ENCODE peak calls at places on chromosomes 5 and 9, in six cellular contexts. E is MM.1S, C is HCT116, J is GM12865, F is upper lobe of right lung, L is brain microvascular endothelial cell. P is an unnamed sample.

GRCh38 chr5:153135416-153135815 is 355.1 kb upstream of the GRIA1 start:
- DNase-seq in E (no peak), J (no peak), F (no peak), C (no peak), L (no peak), P (no peak)

GRCh38 chr5:172766287-172767104 is 4.5 kb downstream of the DUSP1 start:
- DNase-seq in C (no peak), J (no peak), L (peak), F (peak), E (no peak), P (no peak)

GRCh38 chr5:53303105-53303504 is 177.3 kb upstream of the FST start:
- DNase-seq in J (no peak), F (no peak), E (no peak), L (peak), C (no peak), P (no peak)

GRCh38 chr5:180070726-180071417 is 687 bp downstream of the RNF130 start:
- DNase-seq in L (peak), J (no peak), E (no peak), C (no peak), F (no peak), P (no peak)

GRCh38 chr9:94697972-94698581 is 28.4 kb upstream of the AOPEP start:
- DNase-seq in L (peak), C (no peak), F (no peak), J (no peak), E (no peak), P (no peak)

GRCh38 chr9:37468620-37469019 is 3.4 kb upstream of the ZBTB5 start:
- DNase-seq in F (no peak), E (no peak), C (peak), L (no peak), J (no peak), P (no peak)

GRCh38 chr9:134243778-134244467 is 79.6 kb upstream of the RNU6ATAC start:
- DNase-seq in E (peak), F (no peak), J (peak), L (no peak), C (no peak), P (no peak)

GRCh38 chr5:102795546-102795945 is 40.4 kb downstream of the PAM start:
- DNase-seq in F (no peak), L (no peak), E (no peak), C (no peak), J (no peak), P (no peak)

GRCh38 chr9:94952553-94953373 is 226.3 kb downstream of the AOPEP start:
- DNase-seq in F (no peak), C (no peak), E (peak), J (peak), L (no peak), P (no peak)

GRCh38 chr9:135152608-135153337 is 65.3 kb downstream of the OLFM1 start:
- DNase-seq in C (peak), E (no peak), L (no peak), J (no peak), F (no peak), P (no peak)

GRCh38 chr9:68507098-68507795 is 33.4 kb downstream of the TMEM252 start:
- DNase-seq in J (peak), L (no peak), C (peak), E (no peak), F (no peak), P (no peak)

GRCh38 chr5:155532621-155533314 is 519.2 kb downstream of the KIF4B start:
- DNase-seq in L (no peak), J (no peak), E (no peak), F (no peak), C (no peak), P (no peak)

GRCh38 chr5:73419414-73420390 is 28.9 kb downstream of the FOXD1 start:
- DNase-seq in C (no peak), J (no peak), L (peak), E (no peak), F (no peak), P (peak)

GRCh38 chr5:5188377-5189020 is 48.4 kb downstream of the ADAMTS16 start:
- DNase-seq in E (no peak), J (no peak), C (no peak), F (no peak), L (no peak), P (no peak)

GRCh38 chr5:88488566-88488965 is 219.9 kb upstream of the TMEM161B start:
- DNase-seq in J (no peak), E (no peak), F (no peak), C (no peak), L (no peak), P (no peak)

GRCh38 chr9:120344230-120344629 is 235.7 kb downstream of the CDK5RAP2 start:
- DNase-seq in L (peak), E (no peak), J (no peak), F (no peak), C (peak), P (no peak)

DNA sequence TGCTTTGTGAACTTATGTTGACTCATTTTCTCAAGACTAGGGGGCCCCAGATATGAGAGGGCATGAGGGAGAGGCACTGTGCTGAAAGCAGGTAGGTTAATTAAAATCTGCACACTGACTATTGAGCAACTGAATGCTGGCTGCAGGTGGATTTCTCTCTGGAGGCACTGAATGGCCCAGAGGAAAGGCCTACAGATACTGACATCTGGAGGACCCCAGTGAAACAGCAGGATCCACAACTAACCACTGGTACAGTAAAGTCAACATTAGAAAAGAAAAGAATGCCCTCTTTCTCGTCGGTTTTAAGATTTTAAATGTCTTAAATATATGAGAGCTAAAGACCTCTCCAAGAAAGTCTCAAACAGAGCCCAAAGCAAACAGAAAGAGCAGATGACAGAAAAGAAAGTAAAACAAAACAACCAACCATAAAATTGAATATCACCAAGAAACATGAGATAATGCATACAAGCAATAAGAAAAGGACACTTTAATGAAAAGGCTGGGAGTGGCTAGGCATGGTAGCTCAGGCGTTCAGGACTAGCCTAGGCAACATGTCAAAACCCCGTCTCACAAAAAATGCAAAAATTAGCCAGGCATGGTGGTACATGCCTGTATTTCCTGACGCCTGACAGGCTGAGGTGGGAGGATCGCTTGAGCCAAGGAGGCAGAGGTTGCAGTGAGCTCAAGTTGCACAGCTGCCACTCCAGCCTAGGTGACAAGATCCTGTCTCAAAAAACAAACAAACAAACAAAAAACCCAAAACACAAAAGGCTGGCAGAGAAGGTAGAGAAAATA is 43.3 kb downstream of the PUM3 start:
- DNase-seq in L (no peak), C (no peak), E (no peak), F (no peak), J (no peak), P (no peak)
- TF ChIP-seq CTCF in L (peak), C (peak), E (no peak), F (peak), J (no peak), P (peak)

DNA sequence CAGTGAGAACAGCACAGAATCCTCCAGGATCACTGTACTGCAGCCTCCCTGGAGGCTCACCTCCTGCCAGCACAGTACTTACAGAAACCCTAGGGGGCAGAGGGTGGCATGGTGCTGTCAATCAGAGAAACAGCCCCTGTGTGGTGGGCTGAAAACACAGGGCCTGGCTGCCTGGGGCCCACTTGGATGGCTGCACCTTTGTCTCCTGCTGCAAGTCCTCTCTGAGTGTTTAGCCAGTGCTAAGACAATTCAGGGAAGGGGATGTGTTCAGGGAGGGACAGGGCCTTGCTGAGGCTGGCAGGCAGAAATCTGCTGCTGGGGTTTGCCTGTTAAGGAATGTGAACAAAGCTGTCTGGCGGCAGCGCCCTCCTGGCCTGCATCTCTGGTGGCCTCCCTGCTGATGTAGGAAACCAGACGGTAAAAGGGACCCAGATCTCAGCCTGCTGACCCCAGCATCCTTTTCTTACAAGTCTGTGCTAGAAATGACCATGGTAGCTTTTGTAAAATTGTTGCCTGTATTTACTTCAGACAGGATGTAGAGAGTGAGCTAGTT is 39.5 kb downstream of the PRRC2B start:
- DNase-seq in F (peak), J (no peak), E (no peak), L (no peak), C (no peak), P (no peak)
- TF ChIP-seq CTCF in F (no peak), J (no peak), E (no peak), L (peak), C (no peak), P (no peak)

GRCh38 chr9:109085510-109085909 is 34.2 kb downstream of the TMEM245 start:
- DNase-seq in F (no peak), C (no peak), L (no peak), E (no peak), J (no peak), P (no peak)

GRCh38 chr9:109083141-109083540 is 36.6 kb downstream of the TMEM245 start:
- DNase-seq in E (no peak), C (no peak), L (no peak), F (no peak), J (no peak), P (no peak)

GRCh38 chr9:109082091-109082620 is 37.6 kb downstream of the TMEM245 start:
- DNase-seq in L (no peak), C (no peak), E (no peak), J (no peak), F (no peak), P (no peak)

GRCh38 chr9:109086221-109086620 is 33.5 kb downstream of the TMEM245 start:
- DNase-seq in J (peak), C (no peak), L (peak), E (no peak), F (no peak), P (no peak)

DNA sequence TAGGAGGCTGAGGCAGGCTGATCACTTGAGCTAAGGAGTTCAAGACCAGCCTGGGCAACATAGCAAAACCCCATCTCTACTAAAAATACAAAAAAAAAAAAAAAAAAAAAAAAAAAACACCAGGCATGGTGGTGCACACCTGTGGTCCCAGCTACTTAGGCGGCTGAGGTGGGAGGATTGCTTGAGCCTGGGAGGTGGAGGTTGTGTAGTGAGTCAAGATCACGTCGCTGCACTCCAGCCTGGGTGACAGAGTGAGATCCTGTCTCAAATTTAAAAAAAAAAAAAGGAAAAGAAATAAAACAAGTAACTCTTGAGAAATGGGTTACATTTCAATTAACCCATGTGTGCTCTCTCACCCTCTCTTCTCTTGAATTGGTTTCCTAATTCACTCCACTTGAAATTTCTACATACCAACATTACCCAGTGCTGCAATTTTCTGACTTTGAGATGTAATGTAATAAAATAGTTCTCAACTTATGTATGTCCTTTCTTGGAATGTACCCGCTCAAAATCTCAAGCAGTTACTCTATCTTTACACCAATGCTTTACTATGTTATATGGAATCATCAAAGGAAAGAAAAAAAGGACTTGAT is 35.8 kb downstream of the TMEM245 start:
- DNase-seq in F (no peak), L (no peak), J (no peak), C (no peak), E (no peak), P (no peak)
- TF ChIP-seq CTCF in F (no peak), L (no peak), J (no peak), C (no peak), E (no peak), P (no peak)

DNA sequence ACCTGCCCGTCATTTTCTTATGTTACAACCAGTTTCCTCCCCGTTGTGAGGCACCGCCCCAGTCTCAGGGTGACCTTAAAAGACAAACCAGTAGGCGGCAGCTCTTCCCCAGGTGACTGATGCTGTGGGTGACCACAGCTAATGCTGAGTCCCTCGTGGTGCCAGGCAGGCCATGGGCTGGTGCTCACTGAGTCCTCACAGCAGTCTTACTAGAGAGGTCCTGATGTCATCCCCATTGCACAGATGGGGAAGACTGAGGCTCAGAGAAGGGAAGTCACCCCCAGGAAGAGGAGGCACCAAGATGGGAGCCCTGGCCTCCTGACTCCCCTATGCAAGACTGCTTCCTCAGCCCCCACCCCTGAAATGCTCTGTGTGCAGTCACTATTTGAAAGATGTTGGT is 978 bp downstream of the CFAP157 start:
- DNase-seq in C (peak), J (peak), F (no peak), E (peak), L (no peak), P (no peak)
- TF ChIP-seq CTCF in C (no peak), J (peak), F (no peak), E (peak), L (no peak), P (no peak)

GRCh38 chr5:26700759-26701384 is 337.5 kb downstream of the CDH9 start:
- DNase-seq in E (peak), L (no peak), F (no peak), J (peak), C (no peak), P (no peak)
- TF ChIP-seq CTCF in E (peak), L (peak), F (peak), J (peak), C (no peak), P (peak)

DNA sequence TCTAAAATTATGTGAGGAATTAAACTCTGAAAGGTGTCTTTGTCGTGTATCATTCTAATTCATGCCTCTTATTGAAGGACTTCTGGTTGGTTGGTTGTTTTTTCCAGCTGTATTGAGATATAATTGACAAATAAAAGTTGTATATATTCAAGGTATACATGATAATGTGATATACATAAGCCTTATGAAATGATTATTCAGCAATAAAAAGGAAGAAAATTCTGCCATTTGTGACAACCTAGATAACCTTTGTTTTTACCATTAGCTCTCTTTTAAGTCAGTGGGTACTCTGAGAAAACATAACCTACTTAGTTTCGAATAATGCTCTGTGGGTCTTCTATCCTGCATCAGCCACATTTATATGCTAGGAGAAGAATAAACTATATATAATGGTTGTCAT is 89.6 kb downstream of the RAB3C start:
- DNase-seq in L (no peak), C (no peak), E (no peak), F (no peak), J (no peak), P (no peak)
- TF ChIP-seq CTCF in L (no peak), C (no peak), E (no peak), F (no peak), J (no peak), P (no peak)

DNA sequence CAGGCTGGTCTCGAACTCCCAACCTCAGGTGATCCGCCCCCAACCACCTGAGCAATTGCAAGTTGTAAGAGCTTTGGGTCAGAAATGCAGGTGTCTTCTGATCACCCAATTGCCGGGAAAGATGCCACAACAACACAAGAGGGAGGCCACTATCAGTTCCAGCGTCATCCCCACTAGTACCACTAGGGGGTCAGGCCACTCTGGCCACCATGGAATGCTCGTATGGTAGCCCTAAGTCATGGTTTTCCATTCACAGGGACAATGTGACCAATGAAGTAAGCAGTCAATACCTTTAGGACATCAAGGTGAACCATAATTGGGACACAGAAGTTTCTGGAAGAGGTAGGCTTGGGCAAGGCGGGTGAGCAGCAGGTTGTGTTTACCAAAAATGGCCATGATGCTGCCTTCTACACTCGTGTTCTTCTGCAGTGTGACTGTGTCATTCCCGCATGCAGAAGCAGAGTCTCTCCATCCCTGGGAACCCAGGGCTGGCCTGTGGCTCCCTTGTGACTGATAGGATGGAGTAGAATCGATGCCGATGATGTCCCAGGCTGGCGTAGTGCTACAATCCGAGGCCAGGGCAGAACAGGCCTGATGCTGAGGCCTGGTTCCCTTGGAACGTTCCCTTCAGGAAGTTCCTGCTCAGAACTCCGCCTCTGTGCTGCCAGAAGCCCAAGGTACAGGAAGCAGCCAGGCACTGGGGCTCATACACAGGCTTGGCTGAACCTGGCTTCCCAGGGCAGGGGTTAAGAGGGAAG is 42.2 kb upstream of the ANKRD33B start:
- DNase-seq in C (peak), J (no peak), F (no peak), E (no peak), L (no peak), P (no peak)
- TF ChIP-seq CTCF in C (no peak), J (peak), F (no peak), E (peak), L (peak), P (peak)

GRCh38 chr5:34685485-34686197 is 29.5 kb downstream of the RAI14 start:
- DNase-seq in C (no peak), E (no peak), F (no peak), J (no peak), L (peak), P (no peak)

GRCh38 chr5:34684980-34685352 is 28.8 kb downstream of the RAI14 start:
- DNase-seq in L (no peak), J (no peak), F (no peak), E (no peak), C (no peak), P (no peak)

GRCh38 chr5:34687269-34688011 is 31.3 kb downstream of the RAI14 start:
- DNase-seq in C (peak), J (no peak), L (peak), F (no peak), E (no peak), P (no peak)

GRCh38 chr5:34688015-34688800 is 32.1 kb downstream of the RAI14 start:
- DNase-seq in F (no peak), J (no peak), L (no peak), E (no peak), C (no peak), P (no peak)

GRCh38 chr5:34686762-34687268 is 30.7 kb downstream of the RAI14 start:
- DNase-seq in L (peak), E (no peak), J (no peak), F (peak), C (peak), P (no peak)
- TF ChIP-seq CTCF in L (peak), E (no peak), J (no peak), F (no peak), C (no peak), P (no peak)

GRCh38 chr5:143147382-143147781 is 256.1 kb downstream of the NR3C1 start:
- DNase-seq in F (no peak), E (no peak), J (no peak), L (no peak), C (no peak), P (no peak)
- TF ChIP-seq CTCF in F (no peak), E (no peak), J (no peak), L (no peak), C (no peak), P (no peak)

DNA sequence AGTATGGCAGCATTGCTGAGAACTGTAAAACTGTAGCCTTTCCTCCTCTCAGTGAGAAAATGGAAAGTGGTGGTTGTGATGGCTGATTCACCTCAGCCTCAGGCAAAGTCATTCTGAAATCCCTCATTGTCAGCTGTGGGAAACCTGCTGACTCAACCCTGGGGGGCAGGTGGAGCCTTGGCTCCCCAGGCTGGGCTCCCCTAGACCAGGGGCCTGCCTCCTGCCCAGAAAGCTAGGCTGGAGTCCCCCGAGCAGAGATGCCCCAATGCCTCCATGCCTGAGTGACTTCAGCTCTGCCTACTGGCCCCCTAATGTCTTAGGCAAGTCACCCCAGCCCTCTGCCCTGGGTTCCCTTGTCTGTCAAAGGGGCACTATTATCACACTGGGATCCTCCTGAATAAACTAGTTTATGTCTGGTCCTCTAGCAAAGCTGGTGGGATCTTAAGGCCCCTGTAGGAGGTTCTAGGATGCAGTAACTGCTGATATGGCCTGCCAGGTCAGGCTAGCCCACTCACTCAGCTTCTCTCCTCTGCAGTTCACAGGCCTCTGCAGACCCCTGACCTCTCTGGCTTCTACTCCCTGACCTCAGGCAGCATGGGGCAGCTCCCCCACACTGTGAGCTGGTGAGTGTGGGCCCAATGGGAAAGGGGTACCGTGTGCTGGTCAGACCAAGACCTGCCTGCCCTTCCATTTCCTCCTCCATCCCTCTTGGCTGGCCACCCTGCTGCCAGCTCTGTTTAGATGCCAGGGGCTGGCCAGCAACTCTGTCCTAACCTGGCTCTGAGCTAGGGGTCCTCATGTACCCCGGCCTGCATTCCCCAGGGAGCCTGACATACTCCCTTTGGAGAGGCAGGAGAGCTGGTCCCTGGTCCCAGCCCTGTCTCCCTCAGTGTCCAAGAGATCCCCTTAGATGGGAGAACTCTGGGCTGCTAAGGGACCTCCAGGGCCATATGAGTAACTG is 24.2 kb downstream of the TCF7 start:
- DNase-seq in J (peak), E (peak), C (no peak), F (peak), L (no peak), P (peak)
- TF ChIP-seq CTCF in J (no peak), E (no peak), C (no peak), F (no peak), L (no peak), P (no peak)